ENCODE peak calls at places on chromosomes 2 and 18, in nine cellular contexts. P, U, I, G, J, R, T, L and C are unnamed samples.

GRCh38 chr2:98487806-98488189 is 43.1 kb downstream of the INPP4A start:
- DNase-seq in P (peak; percentile 38), G (peak; percentile 48), U (no peak), L (no peak), R (no peak), I (peak; percentile 18), J (peak; percentile 17), T (peak; percentile 35), C (peak; percentile 45)

GRCh38 chr2:54866868-54867267 is 143.4 kb downstream of the EML6 start:
- DNase-seq in G (no peak), T (no peak), I (no peak), U (no peak), L (no peak), P (no peak), J (no peak), R (no peak), C (no peak)

GRCh38 chr2:120014231-120014990 is 1.5 kb downstream of the EPB41L5 start:
- DNase-seq in L (no peak), T (no peak), G (no peak), R (no peak), P (no peak), J (no peak), I (no peak), U (no peak), C (peak; percentile 8)

GRCh38 chr2:97714084-97714949 is 941 bp downstream of the ZAP70 start:
- DNase-seq in J (no peak), G (no peak), I (no peak), R (peak; percentile 59), L (no peak), T (no peak), P (no peak), U (no peak), C (no peak)

GRCh38 chr2:172196768-172197322 is 94.1 kb upstream of the DLX2 start:
- DNase-seq in U (peak; percentile 2), I (peak; percentile 78), L (no peak), J (peak; percentile 85), G (no peak), T (no peak), P (no peak), R (no peak), C (peak; percentile 92)

GRCh38 chr2:240561325-240561971 is 1.3 kb downstream of the DUSP28 start:
- DNase-seq in J (peak; percentile 91), T (no peak), I (peak; percentile 66), P (no peak), U (no peak), L (peak; percentile 35), R (peak; percentile 17), G (peak; percentile 41), C (peak; percentile 87)

GRCh38 chr2:226116346-226116745 is 683.3 kb downstream of the IRS1 start:
- DNase-seq in T (no peak), P (no peak), J (no peak), U (no peak), L (no peak), I (no peak), G (no peak), R (no peak), C (no peak)

GRCh38 chr2:96116879-96117533 is 635 bp upstream of the ADRA2B start:
- DNase-seq in P (peak; percentile 81), U (peak; percentile 26), R (peak; percentile 84), L (peak; percentile 65), J (peak; percentile 3), T (peak; percentile 47), I (peak; percentile 48), G (peak; percentile 55), C (peak; percentile 60)

GRCh38 chr2:69020496-69020895 is 7.5 kb downstream of the ANTXR1 start:
- DNase-seq in L (no peak), G (no peak), P (no peak), R (no peak), T (no peak), J (no peak), I (no peak), U (no peak), C (no peak)

GRCh38 chr18:59400407-59400806 is 41.3 kb upstream of the LMAN1 start:
- DNase-seq in L (no peak), G (no peak), R (no peak), P (no peak), I (no peak), T (no peak), U (no peak), J (no peak), C (no peak)

GRCh38 chr18:76647322-76647721 is 152.3 kb upstream of the ZNF516 start:
- DNase-seq in P (no peak), G (no peak), J (no peak), R (no peak), I (no peak), T (no peak), L (no peak), U (no peak), C (no peak)

GRCh38 chr2:64400103-64400728 is 53.7 kb upstream of the LGALSL start:
- DNase-seq in L (no peak), G (no peak), P (no peak), T (no peak), R (no peak), U (no peak), J (no peak), I (no peak), C (no peak)

GRCh38 chr2:20486571-20486970 is 39.7 kb downstream of the RHOB start:
- DNase-seq in I (no peak), J (no peak), P (no peak), G (no peak), R (no peak), T (no peak), U (no peak), L (no peak), C (no peak)

GRCh38 chr2:42063383-42064171 is 15.8 kb downstream of the PKDCC start:
- DNase-seq in R (no peak), P (no peak), I (peak; percentile 55), T (no peak), J (peak; percentile 91), U (no peak), G (no peak), L (no peak), C (peak; percentile 29)

GRCh38 chr2:17879137-17879912 is 858 bp downstream of the KCNS3 start:
- DNase-seq in L (peak; percentile 75), I (peak; percentile 70), P (peak; percentile 63), U (no peak), R (no peak), J (peak; percentile 33), T (no peak), G (peak; percentile 93), C (peak; percentile 60)

GRCh38 chr2:237643066-237643465 is 15.7 kb downstream of the LRRFIP1 start:
- DNase-seq in U (no peak), J (no peak), T (no peak), P (no peak), L (no peak), R (no peak), G (no peak), I (no peak), C (no peak)

GRCh38 chr2:128291161-128291843 is 27.4 kb downstream of the HS6ST1 start:
- DNase-seq in L (peak; percentile 39), P (no peak), T (no peak), U (no peak), I (no peak), R (peak; percentile 74), J (no peak), G (no peak), C (no peak)

GRCh38 chr18:36504928-36505327 is 207.4 kb downstream of the FHOD3 start:
- DNase-seq in T (no peak), P (no peak), L (no peak), U (no peak), J (peak; percentile 25), R (no peak), G (no peak), I (no peak), C (no peak)

GRCh38 chr2:237591021-237591370 is 462 bp upstream of the RAB17 start:
- DNase-seq in U (no peak), J (no peak), R (peak; percentile 68), I (no peak), P (no peak), L (no peak), T (no peak), G (no peak), C (no peak)

GRCh38 chr2:161999331-161999730 is 74.7 kb downstream of the DPP4 start:
- DNase-seq in U (no peak), J (no peak), P (no peak), L (no peak), I (no peak), R (no peak), G (no peak), T (no peak), C (no peak)

GRCh38 chr2:10717630-10718029 is 3.8 kb upstream of the ATP6V1C2 start:
- DNase-seq in T (no peak), I (peak; percentile 76), U (no peak), J (peak; percentile 61), P (no peak), R (no peak), L (no peak), G (peak; percentile 9), C (peak; percentile 70)